ENCODE peak calls at places on chromosomes 13 and 19, in five cellular contexts. One of them, this sample, is unnamed.
A peak's percentile ranks its signal among the peaks of the same experiment; 100 is the strongest.

GRCh38 chr19:16161848-16162247 is 11.5 kb downstream of the CIB3 start:
- DNase-seq in head of caudate nucleus: no peak
- DNase-seq in mesendoderm: no peak
- DNase-seq in tibial nerve: no peak
- DNase-seq in AG04450: peak; percentile 41
- DNase-seq in this sample: no peak

GRCh38 chr13:84927442-84928169 is 871.6 kb downstream of the SLITRK6 start:
- DNase-seq in AG04450: no peak
- DNase-seq in head of caudate nucleus: no peak
- DNase-seq in mesendoderm: no peak
- DNase-seq in tibial nerve: no peak
- DNase-seq in this sample: no peak

GRCh38 chr19:4639531-4640246 is 373 bp downstream of the TNFAIP8L1 start:
- DNase-seq in tibial nerve: no peak
- DNase-seq in mesendoderm: no peak
- DNase-seq in head of caudate nucleus: no peak
- DNase-seq in AG04450: no peak
- DNase-seq in this sample: no peak

GRCh38 chr13:98571955-98572662 is 4.8 kb downstream of the STK24 start:
- DNase-seq in tibial nerve: no peak
- DNase-seq in head of caudate nucleus: no peak
- DNase-seq in mesendoderm: peak; percentile 22
- DNase-seq in AG04450: no peak
- DNase-seq in this sample: no peak

GRCh38 chr19:44677019-44677809 is 5.9 kb downstream of the CEACAM19 start:
- DNase-seq in head of caudate nucleus: no peak
- DNase-seq in AG04450: no peak
- DNase-seq in tibial nerve: no peak
- DNase-seq in mesendoderm: peak; percentile 86
- DNase-seq in this sample: peak; percentile 21

GRCh38 chr13:69856331-69856730 is 251.3 kb upstream of the ATXN8OS start:
- DNase-seq in head of caudate nucleus: no peak
- DNase-seq in mesendoderm: peak; percentile 86
- DNase-seq in tibial nerve: no peak
- DNase-seq in AG04450: no peak
- DNase-seq in this sample: peak; percentile 44

GRCh38 chr19:29267701-29268100 is 54.8 kb upstream of the UQCRFS1 start:
- DNase-seq in mesendoderm: no peak
- DNase-seq in head of caudate nucleus: no peak
- DNase-seq in AG04450: no peak
- DNase-seq in tibial nerve: no peak
- DNase-seq in this sample: no peak

GRCh38 chr19:17703823-17704463 is 15.3 kb upstream of the MAP1S start:
- DNase-seq in AG04450: no peak
- DNase-seq in head of caudate nucleus: peak; percentile 81
- DNase-seq in mesendoderm: peak; percentile 83
- DNase-seq in tibial nerve: peak; percentile 35
- DNase-seq in this sample: peak; percentile 77

GRCh38 chr19:41362143-41362847 is 1.7 kb downstream of the B9D2 start:
- DNase-seq in head of caudate nucleus: no peak
- DNase-seq in tibial nerve: no peak
- DNase-seq in AG04450: no peak
- DNase-seq in mesendoderm: no peak
- DNase-seq in this sample: no peak

GRCh38 chr13:21929400-21929799 is 258.5 kb downstream of the FGF9 start:
- DNase-seq in mesendoderm: peak; percentile 57
- DNase-seq in AG04450: no peak
- DNase-seq in tibial nerve: no peak
- DNase-seq in head of caudate nucleus: no peak
- DNase-seq in this sample: peak; percentile 56